ENCODE peak calls at places on chromosome 9, in six cellular contexts. Q, N, F, P, V and R are unnamed samples.
A peak's percentile ranks its signal among the peaks of the same experiment; 100 is the strongest.

GRCh38 chr9:81317939-81318338 is 371.4 kb downstream of the TLE1 start:
- DNase-seq in V (no peak), F (no peak), N (no peak), P (no peak), Q (no peak), R (no peak)

GRCh38 chr9:127311239-127311741 is 46.7 kb downstream of the GARNL3 start:
- DNase-seq in N (peak; percentile 35), F (no peak), Q (peak; percentile 90), V (no peak), P (no peak), R (no peak)

GRCh38 chr9:112000743-112001142 is 104.1 kb downstream of the UGCG start:
- DNase-seq in P (no peak), N (no peak), F (no peak), V (no peak), Q (no peak), R (no peak)

GRCh38 chr9:96619491-96620154 is at the start of gene CDC14B:
- DNase-seq in N (peak; percentile 48), P (peak; percentile 90), F (peak; percentile 85), V (peak; percentile 94), Q (peak; percentile 82), R (peak; percentile 85)

GRCh38 chr9:6955251-6955921 is 197.6 kb downstream of the KDM4C start:
- DNase-seq in P (no peak), N (no peak), Q (peak; percentile 79), V (no peak), F (no peak), R (peak; percentile 83)

GRCh38 chr9:116209406-116210116 is 56.0 kb downstream of the PAPPA start:
- DNase-seq in V (no peak), Q (no peak), P (no peak), F (peak; percentile 26), N (no peak), R (no peak)

GRCh38 chr9:5278486-5278885 is 26.0 kb downstream of the RLN2 start:
- DNase-seq in V (no peak), P (no peak), F (no peak), Q (no peak), N (no peak), R (no peak)

GRCh38 chr9:108296056-108296455 is 559.7 kb downstream of the ACTL7B start:
- DNase-seq in F (peak; percentile 36), P (no peak), V (no peak), Q (peak; percentile 59), N (no peak), R (no peak)

GRCh38 chr9:33794560-33794959 is 801 bp upstream of the PRSS3 start:
- DNase-seq in P (no peak), N (no peak), V (no peak), F (no peak), Q (no peak), R (no peak)

GRCh38 chr9:31030741-31031202 is 1353.7 kb upstream of the ACO1 start:
- DNase-seq in F (no peak), Q (peak; percentile 6), V (no peak), N (no peak), P (no peak), R (no peak)